ENCODE peak calls at places on chromosomes 2 and 18, in seven cellular contexts. S, O, W, Z, H, G and V are unnamed samples.
A peak's percentile ranks its signal among the peaks of the same experiment; 100 is the strongest.

GRCh38 chr2:217398860-217399259 is 539.0 kb upstream of the TNP1 start:
- DNase-seq in S (no peak), O (no peak), W (no peak), Z (no peak), H (no peak), G (no peak), V (no peak)

GRCh38 chr2:48633143-48633542 is 15.5 kb downstream of the GTF2A1L start:
- DNase-seq in S (no peak), O (no peak), W (no peak), Z (no peak), H (no peak), G (no peak), V (no peak)

GRCh38 chr2:111705711-111706323 is 178.2 kb downstream of the ANAPC1 start:
- DNase-seq in S (peak; percentile 60), O (no peak), W (peak; percentile 79), Z (peak; percentile 51), H (peak; percentile 90), G (no peak), V (peak; percentile 75)

GRCh38 chr2:156339110-156339847 is 6.8 kb upstream of the NR4A2 start:
- DNase-seq in S (no peak), O (no peak), W (no peak), Z (no peak), H (no peak), G (no peak), V (no peak)

GRCh38 chr18:11751305-11752115 is 62.4 kb downstream of the GNAL start:
- DNase-seq in S (no peak), O (no peak), W (no peak), Z (no peak), H (peak; percentile 62), G (no peak), V (peak; percentile 7)

GRCh38 chr18:9994701-9995100 is 80.9 kb downstream of the VAPA start:
- DNase-seq in S (no peak), O (peak; percentile 20), W (no peak), Z (no peak), H (no peak), G (no peak), V (no peak)

GRCh38 chr2:42756956-42757513 is 6.9 kb downstream of the OXER1 start:
- DNase-seq in S (peak; percentile 44), O (no peak), W (no peak), Z (no peak), H (no peak), G (no peak), V (no peak)

GRCh38 chr2:156331572-156332451 is 709 bp downstream of the NR4A2 start:
- DNase-seq in S (peak; percentile 83), O (peak; percentile 75), W (no peak), Z (peak; percentile 91), H (peak; percentile 55), G (peak; percentile 69), V (peak; percentile 93)

GRCh38 chr18:46141199-46141598 is 37.0 kb downstream of the HAUS1 start:
- DNase-seq in S (no peak), O (no peak), W (no peak), Z (no peak), H (no peak), G (no peak), V (no peak)

GRCh38 chr2:106193491-106193976 is 567 bp downstream of the UXS1 start:
- DNase-seq in S (peak; percentile 67), O (peak; percentile 36), W (no peak), Z (peak; percentile 63), H (peak; percentile 78), G (peak; percentile 33), V (peak; percentile 57)

GRCh38 chr2:17191223-17191622 is 327.0 kb downstream of the RAD51AP2 start:
- DNase-seq in S (no peak), O (no peak), W (no peak), Z (no peak), H (no peak), G (no peak), V (no peak)

GRCh38 chr2:48039209-48039990 is 133.1 kb upstream of the FBXO11 start:
- DNase-seq in S (no peak), O (no peak), W (no peak), Z (no peak), H (no peak), G (no peak), V (no peak)

GRCh38 chr2:71471276-71471675 is 17.9 kb downstream of the DYSF start:
- DNase-seq in S (no peak), O (no peak), W (no peak), Z (peak; percentile 44), H (no peak), G (no peak), V (peak; percentile 62)

GRCh38 chr18:36441426-36441870 is 143.9 kb downstream of the FHOD3 start:
- DNase-seq in S (no peak), O (no peak), W (no peak), Z (no peak), H (no peak), G (no peak), V (peak; percentile 55)

DNA sequence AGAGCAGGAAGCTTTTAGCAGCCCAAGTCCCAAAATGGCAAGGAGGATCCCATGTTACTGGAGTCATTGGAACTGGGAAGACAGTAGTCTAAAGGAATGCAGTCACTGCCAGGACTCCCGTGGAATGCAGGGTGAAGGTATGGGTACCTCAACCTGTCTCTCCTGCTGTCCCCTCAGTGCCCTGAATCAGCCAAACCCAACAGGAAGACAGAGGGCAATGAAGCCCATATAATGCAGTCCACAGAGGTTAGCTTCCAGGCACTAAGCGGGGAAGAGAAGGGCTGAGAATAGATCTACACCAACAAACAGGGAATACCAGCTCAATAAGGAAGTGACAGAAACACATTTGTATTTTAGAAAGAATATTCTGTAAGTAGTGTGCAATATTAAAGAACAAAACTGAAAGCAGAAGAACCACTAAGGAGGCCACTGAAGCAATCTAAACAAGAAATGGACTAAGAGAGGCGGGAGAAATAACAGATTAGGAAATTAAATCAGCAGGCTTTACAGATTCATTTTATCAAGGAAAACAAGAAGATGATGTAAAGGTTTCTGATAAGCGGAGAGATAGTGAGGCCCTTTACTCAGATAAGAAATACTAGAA is 8.3 kb downstream of the NEMP2 start:
- DNase-seq in S (no peak), O (no peak), W (no peak), Z (no peak), H (no peak), G (no peak), V (no peak)
- H3K4me1 ChIP-seq in S (no peaks in the 10 kb centered on the region), O (peaks cover 3% of the 10 kb centered on the region), W (peaks cover 2% of the 10 kb centered on the region), Z (peaks cover 28% of the 10 kb centered on the region), H (no peaks in the 10 kb centered on the region), G (peaks cover 6% of the 10 kb centered on the region), V (peaks cover 14% of the 10 kb centered on the region)

GRCh38 chr2:109129921-109130725 is 1.1 kb downstream of the SH3RF3 start:
- DNase-seq in S (no peak), O (no peak), W (no peak), Z (peak; percentile 71), H (peak; percentile 34), G (peak; percentile 28), V (peak; percentile 49)
- H3K4me1 ChIP-seq in S (no peaks in the 10 kb centered on the region), O (no peaks in the 10 kb centered on the region), W (no peaks in the 10 kb centered on the region), Z (peaks cover 41% of the 10 kb centered on the region), H (peaks cover under 1% of the 10 kb centered on the region), G (no peaks in the 10 kb centered on the region), V (peaks cover 40% of the 10 kb centered on the region)

GRCh38 chr2:230414302-230414701 is 1.7 kb upstream of the SP100 start:
- DNase-seq in S (no peak), O (no peak), W (no peak), Z (no peak), H (no peak), G (no peak), V (no peak)
- H3K4me1 ChIP-seq in S (peaks cover 14% of the 10 kb centered on the region), O (peaks cover 4% of the 10 kb centered on the region), W (peaks cover 9% of the 10 kb centered on the region), Z (peaks cover 49% of the 10 kb centered on the region), H (no peaks in the 10 kb centered on the region), G (peaks cover 14% of the 10 kb centered on the region), V (peaks cover 23% of the 10 kb centered on the region)

GRCh38 chr2:33316314-33316713 is 160.1 kb upstream of the RASGRP3 start:
- DNase-seq in S (no peak), O (no peak), W (no peak), Z (peak; percentile 30), H (no peak), G (no peak), V (peak; percentile 19)
- H3K4me1 ChIP-seq in S (no peaks in the 10 kb centered on the region), O (peaks cover 8% of the 10 kb centered on the region), W (no peaks in the 10 kb centered on the region), Z (peaks cover 36% of the 10 kb centered on the region), H (no peaks in the 10 kb centered on the region), G (peaks cover 5% of the 10 kb centered on the region), V (peaks cover 51% of the 10 kb centered on the region)

GRCh38 chr2:170817247-170817998 is 736 bp downstream of the GAD1 start:
- DNase-seq in S (no peak), O (no peak), W (no peak), Z (no peak), H (peak; percentile 56), G (no peak), V (peak; percentile 54)
- H3K4me1 ChIP-seq in S (peaks cover 34% of the 10 kb centered on the region), O (no peaks in the 10 kb centered on the region), W (peaks cover 27% of the 10 kb centered on the region), Z (peaks cover 22% of the 10 kb centered on the region), H (peaks cover 63% of the 10 kb centered on the region), G (peaks cover 3% of the 10 kb centered on the region), V (peaks cover 6% of the 10 kb centered on the region)

GRCh38 chr18:48836231-48836805 is 114.4 kb downstream of the SMAD7 start:
- DNase-seq in S (no peak), O (no peak), W (no peak), Z (no peak), H (no peak), G (peak; percentile 5), V (no peak)
- H3K4me1 ChIP-seq in S (peaks cover 6% of the 10 kb centered on the region), O (no peaks in the 10 kb centered on the region), W (peaks cover 17% of the 10 kb centered on the region), Z (peaks cover 37% of the 10 kb centered on the region), H (peaks cover 26% of the 10 kb centered on the region), G (peaks cover 11% of the 10 kb centered on the region), V (peaks cover 74% of the 10 kb centered on the region)

GRCh38 chr2:84947010-84947593 is 23.9 kb upstream of the KCMF1 start:
- DNase-seq in S (peak; percentile 27), O (no peak), W (no peak), Z (no peak), H (no peak), G (no peak), V (no peak)

GRCh38 chr2:84942166-84942565 is 28.8 kb upstream of the KCMF1 start:
- DNase-seq in S (no peak), O (no peak), W (no peak), Z (no peak), H (no peak), G (no peak), V (no peak)

GRCh38 chr2:84946204-84947009 is 24.6 kb upstream of the KCMF1 start:
- DNase-seq in S (peak; percentile 90), O (no peak), W (no peak), Z (peak; percentile 49), H (no peak), G (no peak), V (peak; percentile 96)

GRCh38 chr2:84942964-84943421 is 28.0 kb upstream of the KCMF1 start:
- DNase-seq in S (no peak), O (no peak), W (no peak), Z (no peak), H (no peak), G (no peak), V (peak; percentile 71)

GRCh38 chr2:84944257-84944909 is 26.6 kb upstream of the KCMF1 start:
- DNase-seq in S (peak; percentile 34), O (no peak), W (no peak), Z (no peak), H (no peak), G (no peak), V (no peak)
- H3K4me1 ChIP-seq in S (peaks cover 20% of the 10 kb centered on the region), O (no peaks in the 10 kb centered on the region), W (peaks cover 10% of the 10 kb centered on the region), Z (no peaks in the 10 kb centered on the region), H (no peaks in the 10 kb centered on the region), G (no peaks in the 10 kb centered on the region), V (peaks cover 35% of the 10 kb centered on the region)

DNA sequence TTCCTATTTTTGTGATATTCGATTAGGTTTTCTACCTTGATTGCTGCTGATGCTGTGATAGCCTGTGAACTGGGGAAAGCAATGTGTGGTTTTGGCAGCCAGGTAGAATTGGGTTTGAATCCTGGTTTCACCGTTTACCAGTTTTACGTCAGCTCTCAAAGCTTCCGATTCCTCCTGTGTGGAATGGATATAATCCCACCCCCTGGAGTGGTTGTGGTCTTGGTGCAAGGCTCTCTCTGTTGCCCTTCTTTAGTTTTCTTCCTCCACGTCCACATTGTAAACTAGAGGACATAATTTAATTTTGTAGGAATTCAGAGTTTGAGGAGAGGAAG is 45.0 kb downstream of the PHLPP1 start:
- DNase-seq in S (no peak), O (no peak), W (no peak), Z (no peak), H (peak; percentile 49), G (no peak), V (no peak)
- H3K4me1 ChIP-seq in S (no peaks in the 10 kb centered on the region), O (peaks cover 2% of the 10 kb centered on the region), W (peaks cover 37% of the 10 kb centered on the region), Z (peaks cover 14% of the 10 kb centered on the region), H (peaks cover 51% of the 10 kb centered on the region), G (no peaks in the 10 kb centered on the region), V (peaks cover 13% of the 10 kb centered on the region)